ENCODE peak calls at places on chromosomes 1 and 21, in seven cellular contexts. One of them, this sample, is unnamed.
A peak's percentile ranks its signal among the peaks of the same experiment; 100 is the strongest.

GRCh38 chr1:19009882-19010321 is 53.4 kb upstream of the IFFO2 start:
- DNase-seq in mammary epithelial cell: peak; percentile 75
- DNase-seq in tibial artery: no peak
- DNase-seq in cardiac muscle cell: peak; percentile 65
- DNase-seq in A549: peak; percentile 96
- DNase-seq in iPS DF 6.9: no peak
- DNase-seq in tibial nerve: no peak
- DNase-seq in this sample: no peak

GRCh38 chr1:93775224-93775623 is 93.6 kb upstream of the BCAR3 start:
- DNase-seq in mammary epithelial cell: peak; percentile 90
- DNase-seq in tibial artery: no peak
- DNase-seq in cardiac muscle cell: no peak
- DNase-seq in A549: peak; percentile 30
- DNase-seq in iPS DF 6.9: no peak
- DNase-seq in tibial nerve: no peak
- DNase-seq in this sample: peak; percentile 69

GRCh38 chr1:72431810-72432209 is 149.5 kb upstream of the NEGR1 start:
- DNase-seq in mammary epithelial cell: peak; percentile 72
- DNase-seq in tibial artery: no peak
- DNase-seq in cardiac muscle cell: no peak
- DNase-seq in A549: no peak
- DNase-seq in iPS DF 6.9: no peak
- DNase-seq in tibial nerve: no peak
- DNase-seq in this sample: no peak

GRCh38 chr1:43206721-43207228 is 34.6 kb downstream of the CFAP57 start:
- DNase-seq in mammary epithelial cell: peak; percentile 86
- DNase-seq in tibial artery: no peak
- DNase-seq in cardiac muscle cell: peak; percentile 97
- DNase-seq in A549: peak; percentile 95
- DNase-seq in iPS DF 6.9: peak; percentile 54
- DNase-seq in tibial nerve: no peak
- DNase-seq in this sample: peak; percentile 67

GRCh38 chr1:10784998-10785854 is 11.2 kb downstream of the CASZ1 start:
- DNase-seq in mammary epithelial cell: no peak
- DNase-seq in tibial artery: no peak
- DNase-seq in cardiac muscle cell: no peak
- DNase-seq in A549: no peak
- DNase-seq in iPS DF 6.9: no peak
- DNase-seq in tibial nerve: no peak
- DNase-seq in this sample: peak; percentile 14

GRCh38 chr1:202968895-202969295 is 1.8 kb upstream of the CYB5R1 start:
- DNase-seq in mammary epithelial cell: peak; percentile 48
- DNase-seq in tibial artery: peak; percentile 62
- DNase-seq in cardiac muscle cell: peak; percentile 74
- DNase-seq in A549: peak; percentile 75
- DNase-seq in iPS DF 6.9: no peak
- DNase-seq in tibial nerve: peak; percentile 61
- DNase-seq in this sample: peak; percentile 67

GRCh38 chr1:178011101-178011828 is 41.4 kb upstream of the SEC16B start:
- DNase-seq in mammary epithelial cell: peak; percentile 89
- DNase-seq in tibial artery: no peak
- DNase-seq in cardiac muscle cell: peak; percentile 12
- DNase-seq in A549: peak; percentile 50
- DNase-seq in iPS DF 6.9: no peak
- DNase-seq in tibial nerve: no peak
- DNase-seq in this sample: no peak

GRCh38 chr1:40711465-40712404 is 20.2 kb downstream of the NFYC start:
- DNase-seq in mammary epithelial cell: peak; percentile 92
- DNase-seq in tibial artery: no peak
- DNase-seq in cardiac muscle cell: peak; percentile 51
- DNase-seq in A549: peak; percentile 13
- DNase-seq in iPS DF 6.9: no peak
- DNase-seq in tibial nerve: no peak
- DNase-seq in this sample: no peak

GRCh38 chr1:30527511-30528140 is 195.8 kb downstream of the MATN1 start:
- DNase-seq in mammary epithelial cell: peak; percentile 18
- DNase-seq in tibial artery: no peak
- DNase-seq in cardiac muscle cell: peak; percentile 7
- DNase-seq in A549: no peak
- DNase-seq in iPS DF 6.9: no peak
- DNase-seq in tibial nerve: no peak
- DNase-seq in this sample: no peak

GRCh38 chr1:119982006-119982405 is 85.7 kb upstream of the ADAM30 start:
- DNase-seq in mammary epithelial cell: peak; percentile 79
- DNase-seq in tibial artery: no peak
- DNase-seq in cardiac muscle cell: peak; percentile 70
- DNase-seq in A549: no peak
- DNase-seq in iPS DF 6.9: no peak
- DNase-seq in tibial nerve: no peak
- DNase-seq in this sample: no peak

GRCh38 chr21:44419679-44420078 is 35.6 kb upstream of the LRRC3 start:
- DNase-seq in mammary epithelial cell: no peak
- DNase-seq in tibial artery: no peak
- DNase-seq in cardiac muscle cell: no peak
- DNase-seq in A549: no peak
- DNase-seq in iPS DF 6.9: no peak
- DNase-seq in tibial nerve: no peak
- DNase-seq in this sample: no peak

GRCh38 chr1:205226868-205227583 is 720 bp upstream of the TMCC2 start:
- DNase-seq in mammary epithelial cell: peak; percentile 96
- DNase-seq in tibial artery: no peak
- DNase-seq in cardiac muscle cell: peak; percentile 48
- DNase-seq in A549: peak; percentile 44
- DNase-seq in iPS DF 6.9: no peak
- DNase-seq in tibial nerve: no peak
- DNase-seq in this sample: no peak

GRCh38 chr21:38938343-38938742 is 132.6 kb downstream of the ETS2 start:
- DNase-seq in mammary epithelial cell: no peak
- DNase-seq in tibial artery: no peak
- DNase-seq in cardiac muscle cell: peak; percentile 46
- DNase-seq in A549: no peak
- DNase-seq in iPS DF 6.9: peak; percentile 16
- DNase-seq in tibial nerve: no peak
- DNase-seq in this sample: no peak

GRCh38 chr21:26405071-26405470 is 168.0 kb downstream of the CYYR1 start:
- DNase-seq in mammary epithelial cell: peak; percentile 30
- DNase-seq in tibial artery: no peak
- DNase-seq in cardiac muscle cell: peak; percentile 49
- DNase-seq in A549: no peak
- DNase-seq in iPS DF 6.9: no peak
- DNase-seq in tibial nerve: no peak
- DNase-seq in this sample: no peak

GRCh38 chr21:36917487-36918158 is 48.8 kb downstream of the HLCS start:
- DNase-seq in mammary epithelial cell: no peak
- DNase-seq in tibial artery: no peak
- DNase-seq in cardiac muscle cell: peak; percentile 66
- DNase-seq in A549: peak; percentile 84
- DNase-seq in iPS DF 6.9: peak; percentile 37
- DNase-seq in tibial nerve: no peak
- DNase-seq in this sample: no peak

DNA sequence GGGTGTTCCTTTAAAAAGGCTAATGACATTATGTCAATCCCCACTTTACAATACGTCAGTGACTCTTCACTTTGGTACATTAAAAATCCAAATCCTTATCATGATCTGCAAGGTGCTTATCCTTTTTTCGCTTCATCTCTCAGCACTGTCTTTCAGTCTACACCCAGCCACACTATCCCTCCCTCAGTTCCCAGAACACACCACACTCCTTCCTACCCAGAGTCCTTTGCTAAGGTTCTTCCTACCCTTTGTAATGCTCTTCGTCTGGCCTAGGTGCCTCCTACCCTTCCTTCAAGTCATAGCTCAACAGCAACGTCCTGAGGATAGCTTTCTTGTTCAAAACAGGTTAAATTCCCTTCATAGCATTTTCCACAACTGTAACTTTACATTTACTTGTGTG is 152.6 kb downstream of the RERE start:
- DNase-seq in mammary epithelial cell: no peak
- DNase-seq in tibial artery: no peak
- DNase-seq in cardiac muscle cell: no peak
- DNase-seq in A549: no peak
- DNase-seq in iPS DF 6.9: no peak
- DNase-seq in tibial nerve: no peak
- DNase-seq in this sample: no peak
- H3K4me1 ChIP-seq in mammary epithelial cell: peaks cover 29% of the 10 kb centered on the region
- H3K4me1 ChIP-seq in tibial artery: no peaks in the 10 kb centered on the region
- H3K4me1 ChIP-seq in cardiac muscle cell: peaks cover 78% of the 10 kb centered on the region
- H3K4me1 ChIP-seq in A549: peaks cover 92% of the 10 kb centered on the region
- H3K4me1 ChIP-seq in iPS DF 6.9: peaks cover 14% of the 10 kb centered on the region
- H3K4me1 ChIP-seq in tibial nerve: peaks cover 66% of the 10 kb centered on the region
- H3K4me1 ChIP-seq in this sample: peaks cover 93% of the 10 kb centered on the region

GRCh38 chr1:21327566-21328323 is 37.5 kb upstream of the ECE1 start:
- DNase-seq in mammary epithelial cell: no peak
- DNase-seq in tibial artery: no peak
- DNase-seq in cardiac muscle cell: no peak
- DNase-seq in A549: no peak
- DNase-seq in iPS DF 6.9: no peak
- DNase-seq in tibial nerve: no peak
- DNase-seq in this sample: no peak
- H3K27ac ChIP-seq in mammary epithelial cell: no peak overlapping the region
- H3K27ac ChIP-seq in tibial artery: peak overlapping the region; percentile 95
- H3K27ac ChIP-seq in cardiac muscle cell: peak overlapping the region; percentile 39
- H3K27ac ChIP-seq in A549: peak overlapping the region; percentile 98
- H3K27ac ChIP-seq in iPS DF 6.9: no peak overlapping the region
- H3K27ac ChIP-seq in tibial nerve: peak overlapping the region; percentile 98
- H3K27ac ChIP-seq in this sample: no peak overlapping the region

GRCh38 chr1:44236873-44237272 is 23.6 kb downstream of the DMAP1 start:
- DNase-seq in mammary epithelial cell: no peak
- DNase-seq in tibial artery: no peak
- DNase-seq in cardiac muscle cell: no peak
- DNase-seq in A549: no peak
- DNase-seq in iPS DF 6.9: no peak
- DNase-seq in tibial nerve: no peak
- DNase-seq in this sample: peak; percentile 17

GRCh38 chr1:44239337-44239960 is 26.2 kb downstream of the DMAP1 start:
- DNase-seq in mammary epithelial cell: peak; percentile 16
- DNase-seq in tibial artery: no peak
- DNase-seq in cardiac muscle cell: peak; percentile 46
- DNase-seq in A549: no peak
- DNase-seq in iPS DF 6.9: no peak
- DNase-seq in tibial nerve: peak; percentile 14
- DNase-seq in this sample: peak; percentile 39

GRCh38 chr1:44239961-44240371 is 26.7 kb downstream of the DMAP1 start:
- DNase-seq in mammary epithelial cell: no peak
- DNase-seq in tibial artery: peak; percentile 60
- DNase-seq in cardiac muscle cell: no peak
- DNase-seq in A549: no peak
- DNase-seq in iPS DF 6.9: no peak
- DNase-seq in tibial nerve: peak; percentile 51
- DNase-seq in this sample: peak; percentile 42

GRCh38 chr1:44238651-44239050 is 25.4 kb downstream of the DMAP1 start:
- DNase-seq in mammary epithelial cell: no peak
- DNase-seq in tibial artery: no peak
- DNase-seq in cardiac muscle cell: no peak
- DNase-seq in A549: no peak
- DNase-seq in iPS DF 6.9: no peak
- DNase-seq in tibial nerve: no peak
- DNase-seq in this sample: no peak

GRCh38 chr1:44237721-44238457 is 24.6 kb downstream of the DMAP1 start:
- DNase-seq in mammary epithelial cell: no peak
- DNase-seq in tibial artery: peak; percentile 31
- DNase-seq in cardiac muscle cell: peak; percentile 36
- DNase-seq in A549: no peak
- DNase-seq in iPS DF 6.9: peak; percentile 64
- DNase-seq in tibial nerve: no peak
- DNase-seq in this sample: peak; percentile 63
- H3K4me3 ChIP-seq in mammary epithelial cell: no peak overlapping the region
- H3K4me3 ChIP-seq in tibial artery: peak overlapping the region; percentile 21
- H3K4me3 ChIP-seq in cardiac muscle cell: no peak overlapping the region
- H3K4me3 ChIP-seq in A549: no peak overlapping the region
- H3K4me3 ChIP-seq in iPS DF 6.9: no peak overlapping the region
- H3K4me3 ChIP-seq in tibial nerve: no peak overlapping the region
- H3K4me3 ChIP-seq in this sample: no peak overlapping the region

GRCh38 chr1:6220236-6220635 is 14.3 kb downstream of the RNF207 start:
- DNase-seq in mammary epithelial cell: peak; percentile 91
- DNase-seq in tibial artery: no peak
- DNase-seq in cardiac muscle cell: no peak
- DNase-seq in A549: no peak
- DNase-seq in iPS DF 6.9: no peak
- DNase-seq in tibial nerve: no peak
- DNase-seq in this sample: no peak
- H3K4me1 ChIP-seq in mammary epithelial cell: peaks cover 14% of the 10 kb centered on the region
- H3K4me1 ChIP-seq in tibial artery: no peaks in the 10 kb centered on the region
- H3K4me1 ChIP-seq in cardiac muscle cell: peaks cover 7% of the 10 kb centered on the region
- H3K4me1 ChIP-seq in A549: peaks cover 8% of the 10 kb centered on the region
- H3K4me1 ChIP-seq in iPS DF 6.9: no peaks in the 10 kb centered on the region
- H3K4me1 ChIP-seq in tibial nerve: no peaks in the 10 kb centered on the region
- H3K4me1 ChIP-seq in this sample: peaks cover 7% of the 10 kb centered on the region

GRCh38 chr1:161071886-161072371 is 2.2 kb upstream of the ARHGAP30 start:
- DNase-seq in mammary epithelial cell: no peak
- DNase-seq in tibial artery: peak; percentile 51
- DNase-seq in cardiac muscle cell: peak; percentile 65
- DNase-seq in A549: peak; percentile 70
- DNase-seq in iPS DF 6.9: peak; percentile 33
- DNase-seq in tibial nerve: peak; percentile 43
- DNase-seq in this sample: peak; percentile 86

GRCh38 chr1:161070737-161071136 is 1.0 kb upstream of the ARHGAP30 start:
- DNase-seq in mammary epithelial cell: no peak
- DNase-seq in tibial artery: no peak
- DNase-seq in cardiac muscle cell: no peak
- DNase-seq in A549: no peak
- DNase-seq in iPS DF 6.9: no peak
- DNase-seq in tibial nerve: no peak
- DNase-seq in this sample: no peak

GRCh38 chr1:161069201-161069685 is 448 bp downstream of the ARHGAP30 start:
- DNase-seq in mammary epithelial cell: no peak
- DNase-seq in tibial artery: no peak
- DNase-seq in cardiac muscle cell: no peak
- DNase-seq in A549: no peak
- DNase-seq in iPS DF 6.9: no peak
- DNase-seq in tibial nerve: no peak
- DNase-seq in this sample: no peak

GRCh38 chr1:161068306-161069200 is 1.1 kb downstream of the ARHGAP30 start:
- DNase-seq in mammary epithelial cell: no peak
- DNase-seq in tibial artery: peak; percentile 66
- DNase-seq in cardiac muscle cell: no peak
- DNase-seq in A549: no peak
- DNase-seq in iPS DF 6.9: no peak
- DNase-seq in tibial nerve: peak; percentile 49
- DNase-seq in this sample: peak; percentile 88

GRCh38 chr1:161069731-161070270 is at the start of gene ARHGAP30:
- DNase-seq in mammary epithelial cell: no peak
- DNase-seq in tibial artery: peak; percentile 58
- DNase-seq in cardiac muscle cell: no peak
- DNase-seq in A549: no peak
- DNase-seq in iPS DF 6.9: no peak
- DNase-seq in tibial nerve: peak; percentile 26
- DNase-seq in this sample: peak; percentile 92
- H3K27ac ChIP-seq in mammary epithelial cell: no peak within 1 kb of the TSS
- H3K27ac ChIP-seq in tibial artery: no peak within 1 kb of the TSS
- H3K27ac ChIP-seq in cardiac muscle cell: no peak within 1 kb of the TSS
- H3K27ac ChIP-seq in A549: no peak within 1 kb of the TSS
- H3K27ac ChIP-seq in iPS DF 6.9: no peak within 1 kb of the TSS
- H3K27ac ChIP-seq in tibial nerve: no peak within 1 kb of the TSS
- H3K27ac ChIP-seq in this sample: peak within 1 kb of the TSS; percentile 90

GRCh38 chr1:229623838-229624237 is 2.1 kb downstream of the TAF5L start:
- DNase-seq in mammary epithelial cell: no peak
- DNase-seq in tibial artery: no peak
- DNase-seq in cardiac muscle cell: no peak
- DNase-seq in A549: no peak
- DNase-seq in iPS DF 6.9: no peak
- DNase-seq in tibial nerve: no peak
- DNase-seq in this sample: no peak
- H3K4me3 ChIP-seq in mammary epithelial cell: no peak overlapping the region
- H3K4me3 ChIP-seq in tibial artery: peak overlapping the region; percentile 77
- H3K4me3 ChIP-seq in cardiac muscle cell: no peak overlapping the region
- H3K4me3 ChIP-seq in A549: no peak overlapping the region
- H3K4me3 ChIP-seq in iPS DF 6.9: no peak overlapping the region
- H3K4me3 ChIP-seq in tibial nerve: no peak overlapping the region
- H3K4me3 ChIP-seq in this sample: no peak overlapping the region

GRCh38 chr1:23126200-23126599 is 42.5 kb downstream of the LUZP1 start:
- DNase-seq in mammary epithelial cell: no peak
- DNase-seq in tibial artery: no peak
- DNase-seq in cardiac muscle cell: no peak
- DNase-seq in A549: no peak
- DNase-seq in iPS DF 6.9: no peak
- DNase-seq in tibial nerve: no peak
- DNase-seq in this sample: no peak
- H3K4me1 ChIP-seq in mammary epithelial cell: peaks cover 56% of the 10 kb centered on the region
- H3K4me1 ChIP-seq in tibial artery: no peaks in the 10 kb centered on the region
- H3K4me1 ChIP-seq in cardiac muscle cell: peaks cover 7% of the 10 kb centered on the region
- H3K4me1 ChIP-seq in A549: peaks cover 63% of the 10 kb centered on the region
- H3K4me1 ChIP-seq in iPS DF 6.9: peaks cover 3% of the 10 kb centered on the region
- H3K4me1 ChIP-seq in tibial nerve: peaks cover 14% of the 10 kb centered on the region
- H3K4me1 ChIP-seq in this sample: peaks cover 35% of the 10 kb centered on the region

This sample was measured in lower lobe of right lung.